ENCODE peak calls at places on chromosome 20, in four cellular contexts. P is HFF-Myc, X is retinal pigment epithelial cell, B is endothelial cell of umbilical vein. H is an unnamed sample.

GRCh38 chr20:37265152-37265551 is 3.5 kb upstream of the GHRH start:
- DNase-seq in P (no peak), B (no peak), X (no peak), H (no peak)

GRCh38 chr20:16147221-16147620 is 426.0 kb downstream of the KIF16B start:
- DNase-seq in B (no peak), P (no peak), X (no peak), H (no peak)

GRCh38 chr20:44402391-44403193 is 47.1 kb downstream of the HNF4A start:
- DNase-seq in X (no peak), B (no peak), P (no peak), H (no peak)

GRCh38 chr20:44494266-44494665 is 18.6 kb downstream of the TTPAL start:
- DNase-seq in X (no peak), P (no peak), B (no peak), H (no peak)

GRCh38 chr20:58716476-58717277 is 24.1 kb downstream of the NPEPL1 start:
- DNase-seq in P (no peak), X (no peak), B (no peak), H (no peak)

GRCh38 chr20:8449120-8449519 is 317.1 kb downstream of the PLCB1 start:
- DNase-seq in P (no peak), B (no peak), X (no peak), H (no peak)

GRCh38 chr20:2421247-2421646 is 40.5 kb downstream of the TGM6 start:
- DNase-seq in X (no peak), B (no peak), P (no peak), H (no peak)

GRCh38 chr20:8842525-8842924 is 226.4 kb upstream of the PLCB4 start:
- DNase-seq in X (no peak), P (no peak), B (no peak), H (no peak)

GRCh38 chr20:953742-954141 is 37.6 kb upstream of the ANGPT4 start:
- DNase-seq in P (no peak), B (no peak), X (no peak), H (no peak)

GRCh38 chr20:24153101-24154040 is 164.8 kb upstream of the GGTLC1 start:
- DNase-seq in X (no peak), P (no peak), B (no peak), H (no peak)

GRCh38 chr20:55582498-55582897 is 422.8 kb downstream of the CBLN4 start:
- DNase-seq in B (no peak), P (no peak), X (no peak), H (no peak)

GRCh38 chr20:41017448-41018042 is 11.1 kb upstream of the TOP1 start:
- DNase-seq in X (no peak), B (no peak), P (no peak), H (no peak)

GRCh38 chr20:7704021-7704420 is 236.2 kb downstream of the HAO1 start:
- DNase-seq in B (no peak), X (no peak), P (no peak), H (no peak)

GRCh38 chr20:45975686-45976085 is 3.7 kb upstream of the ZNF335 start:
- DNase-seq in X (no peak), P (no peak), B (no peak), H (no peak)

GRCh38 chr20:37567331-37567665 is 39.6 kb upstream of the BLCAP start:
- DNase-seq in P (no peak), B (no peak), X (no peak), H (no peak)

GRCh38 chr20:1196634-1197033 is 6.6 kb upstream of the C20orf202 start:
- DNase-seq in X (no peak), B (no peak), P (no peak), H (no peak)

GRCh38 chr20:36249450-36249849 is 13.2 kb downstream of the AAR2 start:
- DNase-seq in X (no peak), B (no peak), P (no peak), H (no peak)

GRCh38 chr20:60579941-60580515 is 621.8 kb downstream of the CDH26 start:
- DNase-seq in P (no peak), X (no peak), B (no peak), H (no peak)

GRCh38 chr20:38054647-38055046 is 21.1 kb downstream of the RPRD1B start:
- DNase-seq in B (no peak), X (no peak), P (no peak), H (no peak)

GRCh38 chr20:39010496-39010895 is 48.4 kb downstream of the DHX35 start:
- DNase-seq in B (no peak), P (no peak), X (no peak), H (no peak)

GRCh38 chr20:17530716-17531536 is at the start of gene BFSP1:
- DNase-seq in P (no peak), X (no peak), B (peak), H (no peak)

GRCh38 chr20:2585811-2586210 is 49.4 kb downstream of the TMC2 start:
- DNase-seq in X (peak), B (no peak), P (peak), H (peak)

GRCh38 chr20:62517168-62517567 is 41.4 kb upstream of the GATA5 start:
- DNase-seq in B (no peak), P (no peak), X (no peak), H (no peak)

GRCh38 chr20:62515826-62516225 is 40.0 kb upstream of the GATA5 start:
- DNase-seq in X (no peak), B (no peak), P (no peak), H (no peak)

GRCh38 chr20:62515280-62515679 is 39.5 kb upstream of the GATA5 start:
- DNase-seq in X (no peak), B (no peak), P (no peak), H (no peak)

GRCh38 chr20:62517901-62518610 is 42.3 kb upstream of the GATA5 start:
- DNase-seq in B (no peak), P (no peak), X (no peak), H (no peak)

DNA sequence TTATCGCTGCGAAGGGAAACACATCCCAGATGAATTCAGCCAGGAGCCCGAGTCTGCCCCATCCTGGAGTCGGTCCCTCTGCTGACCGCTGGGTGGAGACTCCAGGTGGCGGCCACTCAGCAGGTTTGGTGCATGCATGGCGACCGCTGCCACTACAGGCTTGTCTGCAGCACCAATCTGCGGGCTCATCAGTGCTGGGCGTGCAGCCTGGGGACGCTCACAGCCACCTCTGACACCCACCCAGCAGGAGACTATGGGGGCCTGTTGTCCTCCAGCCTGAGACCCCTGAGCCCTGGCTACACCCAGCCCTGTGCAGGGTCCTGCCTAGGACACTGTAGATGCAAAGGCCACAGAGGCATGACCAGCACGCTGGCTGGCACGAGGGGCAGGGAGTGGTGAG is 40.5 kb upstream of the GATA5 start:
- DNase-seq in X (no peak), B (no peak), P (no peak), H (no peak)
- TF ChIP-seq CTCF in X (peak), B (peak), P (peak), H (peak)

DNA sequence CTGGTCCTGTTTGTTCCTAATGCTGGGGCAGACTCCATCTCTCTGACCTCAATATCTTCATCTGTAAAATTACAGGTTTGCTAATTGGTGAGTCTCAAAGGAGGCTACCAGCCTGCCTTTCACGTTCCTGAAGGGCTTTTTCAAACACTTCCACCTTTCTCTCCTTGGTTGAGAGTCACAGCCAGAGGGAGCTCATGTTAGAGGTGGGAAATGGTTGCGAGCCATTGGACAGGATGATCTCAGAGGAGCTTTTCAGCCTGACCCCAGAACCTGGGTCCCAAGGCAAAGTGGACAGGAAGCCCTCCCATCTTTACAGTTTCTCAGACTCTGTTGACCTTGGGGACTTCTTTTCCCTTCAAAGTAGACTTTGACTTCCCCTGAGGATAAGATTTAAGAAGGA is 37.6 kb downstream of the NDUFAF5 start:
- DNase-seq in B (no peak), X (no peak), P (no peak), H (no peak)
- TF ChIP-seq CTCF in B (no peak), X (no peak), P (no peak), H (no peak)

GRCh38 chr20:3795511-3796468 is at the start of gene CDC25B:
- DNase-seq in X (peak), B (peak), P (peak), H (no peak)
- TF ChIP-seq CTCF in X (peak), B (peak), P (peak), H (peak)

GRCh38 chr20:63943808-63944077 is 12.5 kb downstream of the UCKL1 start:
- DNase-seq in B (no peak), X (no peak), P (no peak), H (no peak)
- TF ChIP-seq CTCF in B (no peak), X (no peak), P (no peak), H (no peak)

GRCh38 chr20:18904624-18905023 is 91.0 kb downstream of the SCP2D1 start:
- DNase-seq in X (no peak), B (no peak), P (no peak), H (no peak)
- TF ChIP-seq CTCF in X (no peak), B (no peak), P (no peak), H (no peak)

GRCh38 chr20:25293910-25294458 is 46.1 kb downstream of the PYGB start:
- DNase-seq in B (no peak), P (no peak), X (no peak), H (no peak)

GRCh38 chr20:25294459-25295385 is 46.8 kb downstream of the PYGB start:
- DNase-seq in P (no peak), B (peak), X (no peak), H (no peak)

GRCh38 chr20:25297141-25297905 is 49.4 kb downstream of the PYGB start:
- DNase-seq in X (no peak), B (no peak), P (no peak), H (no peak)

GRCh38 chr20:25296094-25297093 is 48.5 kb downstream of the PYGB start:
- DNase-seq in P (no peak), B (no peak), X (no peak), H (no peak)

DNA sequence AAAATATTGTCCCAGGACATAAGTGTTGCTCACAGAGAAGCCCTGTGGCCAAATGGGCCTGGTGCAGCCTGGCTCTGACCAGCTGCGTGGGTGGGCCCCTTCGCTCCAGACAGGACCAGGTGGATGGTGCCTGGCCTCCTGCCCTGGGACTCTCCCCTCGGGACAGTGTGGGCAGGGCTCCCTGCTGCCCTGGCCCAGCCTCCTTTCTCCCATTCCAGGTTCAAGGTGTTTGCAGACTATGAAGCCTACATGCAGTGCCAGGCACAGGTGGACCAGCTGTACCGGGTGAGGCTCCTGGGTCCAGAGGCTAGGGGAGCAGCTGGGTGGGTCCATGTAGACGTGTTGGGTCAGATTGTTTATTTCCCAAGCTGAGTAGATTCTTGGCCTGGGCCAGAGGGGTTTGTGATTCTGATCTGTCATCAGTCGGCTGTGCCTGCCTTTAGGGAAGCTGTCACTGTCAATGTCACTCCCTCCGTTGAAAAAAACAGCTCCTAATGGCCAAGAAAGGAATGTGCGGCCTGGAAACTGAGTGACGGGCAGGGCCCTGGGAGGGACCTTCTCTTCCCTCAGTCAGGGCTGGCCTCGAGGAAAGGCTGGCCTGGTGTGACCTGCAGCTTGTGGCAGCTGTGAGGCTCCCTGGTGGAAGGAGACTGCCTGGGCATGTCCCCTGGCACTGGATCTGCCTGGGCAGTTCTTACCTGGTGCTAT is 47.7 kb downstream of the PYGB start:
- DNase-seq in B (no peak), X (no peak), P (no peak), H (no peak)
- TF ChIP-seq CTCF in B (no peak), X (peak), P (no peak), H (no peak)

GRCh38 chr20:48656661-48657211 is 171.1 kb downstream of the PREX1 start:
- DNase-seq in X (no peak), P (no peak), B (no peak), H (no peak)
- TF ChIP-seq CTCF in X (peak), P (no peak), B (peak), H (peak)

GRCh38 chr20:51311636-51312479 is 230.7 kb downstream of the NFATC2 start:
- DNase-seq in B (no peak), P (no peak), X (no peak), H (no peak)

GRCh38 chr20:51313275-51313898 is 229.1 kb downstream of the NFATC2 start:
- DNase-seq in B (peak), X (no peak), P (no peak), H (no peak)

GRCh38 chr20:51309128-51309527 is 233.4 kb downstream of the NFATC2 start:
- DNase-seq in X (no peak), B (no peak), P (no peak), H (no peak)

GRCh38 chr20:51312480-51312783 is 230.1 kb downstream of the NFATC2 start:
- DNase-seq in X (no peak), P (no peak), B (no peak), H (no peak)

GRCh38 chr20:51310216-51310615 is 232.3 kb downstream of the NFATC2 start:
- DNase-seq in X (no peak), B (no peak), P (no peak), H (no peak)
- TF ChIP-seq CTCF in X (no peak), B (no peak), P (no peak), H (no peak)

GRCh38 chr20:48544402-48545333 is 283.1 kb downstream of the PREX1 start:
- DNase-seq in X (no peak), P (peak), B (no peak), H (no peak)
- TF ChIP-seq CTCF in X (no peak), P (no peak), B (no peak), H (no peak)

H was measured in kidney epithelial cell.